ENCODE peak calls at places on chromosomes 2 and 18, in four cellular contexts. K, J, W and X are unnamed samples. For H3K4me1, the result is how much of the 10 kb centered on the place peaks cover.

GRCh38 chr18:48790226-48790863 is 160.4 kb downstream of the SMAD7 start:
- DNase-seq in W (peak), K (peak), J (no peak), X (peak)

GRCh38 chr2:32852821-32853220 is 93.9 kb upstream of the LTBP1 start:
- DNase-seq in W (no peak), K (no peak), J (no peak), X (no peak)

GRCh38 chr2:240431276-240431662 is 4.2 kb upstream of the GPC1 start:
- DNase-seq in W (no peak), J (no peak), K (no peak), X (peak)

GRCh38 chr2:240554767-240555493 is 2.9 kb downstream of the ANKMY1 start:
- DNase-seq in W (no peak), K (no peak), J (no peak), X (no peak)

GRCh38 chr18:72056171-72056570 is 488.0 kb downstream of the CBLN2 start:
- DNase-seq in J (no peak), K (no peak), W (no peak), X (no peak)

GRCh38 chr18:2914185-2914584 is 67.4 kb downstream of the EMILIN2 start:
- DNase-seq in J (no peak), W (no peak), K (no peak), X (no peak)

GRCh38 chr2:231568785-231569435 is 23.8 kb upstream of the TEX44 start:
- DNase-seq in W (no peak), J (no peak), K (no peak), X (no peak)

GRCh38 chr18:75854808-75855207 is 427.3 kb upstream of the SMIM21 start:
- DNase-seq in J (no peak), K (no peak), W (no peak), X (no peak)

GRCh38 chr2:189854956-189855355 is 70.7 kb downstream of the PMS1 start:
- DNase-seq in K (no peak), W (no peak), J (no peak), X (no peak)

GRCh38 chr2:8592736-8593135 is 89.1 kb upstream of the ID2 start:
- DNase-seq in J (peak), K (no peak), W (peak), X (peak)

GRCh38 chr2:152890746-152891145 is 172.3 kb downstream of the ARL6IP6 start:
- DNase-seq in J (no peak), K (no peak), W (no peak), X (no peak)

GRCh38 chr2:98747888-98748287 is 17.0 kb upstream of the MGAT4A start:
- DNase-seq in W (no peak), J (no peak), K (no peak), X (no peak)

GRCh38 chr2:24978661-24979060 is 6.9 kb upstream of the DNAJC27 start:
- DNase-seq in J (peak), K (no peak), W (no peak), X (no peak)

GRCh38 chr2:118686364-118686763 is 161.1 kb downstream of the EN1 start:
- DNase-seq in J (no peak), K (no peak), W (no peak), X (no peak)

GRCh38 chr18:47996091-47996541 is 65.7 kb upstream of the SMAD2 start:
- DNase-seq in J (no peak), K (no peak), W (no peak), X (no peak)

GRCh38 chr2:234676109-234676858 is 179.4 kb upstream of the ARL4C start:
- DNase-seq in K (no peak), J (peak), W (no peak), X (no peak)

GRCh38 chr2:186919272-186919671 is 70.3 kb upstream of the ZSWIM2 start:
- DNase-seq in J (no peak), W (peak), K (peak), X (no peak)

GRCh38 chr2:135820003-135820618 is 16.9 kb downstream of the LCT start:
- DNase-seq in W (no peak), K (no peak), J (no peak), X (no peak)

GRCh38 chr2:196219686-196220085 is 48.3 kb upstream of the STK17B start:
- DNase-seq in W (no peak), J (no peak), K (no peak), X (no peak)

GRCh38 chr2:84959045-84959493 is 11.9 kb upstream of the KCMF1 start:
- DNase-seq in W (peak), K (peak), J (no peak), X (no peak)

GRCh38 chr18:45324081-45324480 is 291.2 kb upstream of the SLC14A2 start:
- DNase-seq in J (no peak), W (no peak), K (no peak), X (no peak)

GRCh38 chr18:76874643-76875389 is 52.5 kb downstream of the ZNF236 start:
- DNase-seq in K (no peak), J (no peak), W (peak), X (no peak)

GRCh38 chr18:22250591-22250996 is 81.2 kb downstream of the GATA6 start:
- DNase-seq in K (no peak), J (no peak), W (peak), X (peak)

GRCh38 chr2:170818294-170819104 is 1.8 kb downstream of the GAD1 start:
- DNase-seq in J (no peak), K (no peak), W (no peak), X (no peak)

GRCh38 chr2:170817999-170818293 is 1.3 kb downstream of the GAD1 start:
- DNase-seq in J (no peak), K (no peak), W (no peak), X (no peak)

GRCh38 chr2:170821631-170822291 is 5.1 kb downstream of the GAD1 start:
- DNase-seq in W (no peak), J (no peak), K (no peak), X (no peak)

GRCh38 chr2:170820647-170821630 is 4.3 kb downstream of the GAD1 start:
- DNase-seq in W (no peak), J (no peak), K (no peak), X (no peak)

GRCh38 chr2:170819941-170820646 is 3.4 kb downstream of the GAD1 start:
- DNase-seq in K (no peak), J (no peak), W (no peak), X (no peak)
- H3K4me1 ChIP-seq in K (under half), J (under half), W (under half), X (half or more)

DNA sequence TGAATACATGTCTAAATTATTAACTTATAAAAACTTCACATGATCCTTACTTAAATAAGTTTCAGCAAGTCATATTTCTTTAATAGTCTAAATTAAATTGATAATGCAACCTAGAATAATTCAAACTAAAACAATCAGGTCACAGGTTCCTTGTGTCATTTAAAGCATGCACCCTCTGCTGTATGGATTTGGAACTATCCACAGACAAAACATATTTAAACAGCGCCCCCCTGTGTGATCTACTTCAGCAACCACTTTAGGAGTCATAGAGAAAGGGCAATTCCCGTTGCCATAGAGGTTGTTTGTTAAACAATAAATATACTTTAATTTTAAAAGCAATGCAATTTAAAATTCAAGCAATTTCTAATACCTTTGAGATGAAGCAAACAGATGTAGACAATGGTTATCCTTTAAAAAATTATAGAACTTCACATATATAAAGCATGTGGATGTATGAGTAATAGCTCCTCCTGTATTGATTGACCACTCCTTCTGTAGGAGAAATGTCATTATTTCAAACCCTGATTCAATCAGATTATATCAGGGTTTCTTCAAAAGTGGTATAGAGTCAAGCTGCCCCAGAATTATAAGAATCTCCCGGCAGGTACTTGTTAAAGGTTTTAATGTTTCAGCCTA is 21.2 kb downstream of the GRB14 start:
- DNase-seq in J (peak), K (peak), W (peak), X (peak)
- TF ChIP-seq POLR2AphosphoS5 in J (no peak), K (no peak), W (no peak), X (no peak)

GRCh38 chr2:171702781-171703556 is 15.7 kb downstream of the DYNC1I2 start:
- DNase-seq in K (peak), J (no peak), W (no peak), X (no peak)
- H3K4me1 ChIP-seq in K (under half), J (under half), W (under half), X (under half)

GRCh38 chr2:56244911-56245530 is 61.2 kb downstream of the CCDC85A start:
- DNase-seq in W (no peak), J (no peak), K (no peak), X (no peak)

GRCh38 chr2:56239030-56239429 is 55.2 kb downstream of the CCDC85A start:
- DNase-seq in K (no peak), J (no peak), W (no peak), X (no peak)

GRCh38 chr2:56234241-56234640 is 50.5 kb downstream of the CCDC85A start:
- DNase-seq in W (no peak), J (no peak), K (no peak), X (no peak)

GRCh38 chr2:56240210-56240609 is 56.4 kb downstream of the CCDC85A start:
- DNase-seq in K (no peak), W (no peak), J (no peak), X (no peak)

DNA sequence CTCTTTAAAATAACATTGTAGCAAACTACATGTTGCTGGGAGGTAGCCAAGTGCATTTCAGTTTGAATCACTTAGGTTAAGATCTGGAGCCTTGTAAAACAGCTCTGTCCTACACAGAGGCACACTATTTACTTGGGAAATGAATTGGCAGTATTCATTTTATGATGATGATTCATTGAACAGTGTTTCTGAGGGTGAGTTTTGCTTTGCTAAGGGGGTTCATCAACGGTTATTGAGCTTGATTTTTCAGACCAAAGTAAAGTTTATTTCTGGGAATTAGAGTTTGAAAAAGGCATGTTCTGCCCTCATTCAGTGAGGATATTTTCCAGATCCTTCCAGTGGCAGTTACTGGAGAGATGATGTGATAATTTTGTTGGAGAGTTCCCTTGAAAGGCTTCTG is 55.6 kb downstream of the CCDC85A start:
- DNase-seq in J (no peak), W (no peak), K (peak), X (no peak)
- TF ChIP-seq POLR2AphosphoS5 in J (no peak), W (no peak), K (no peak), X (no peak)

GRCh38 chr2:43452318-43452731 is 143.5 kb downstream of the THADA start:
- DNase-seq in K (peak), W (no peak), J (no peak), X (no peak)

GRCh38 chr2:43455735-43456642 is 139.8 kb downstream of the THADA start:
- DNase-seq in J (peak), K (peak), W (no peak), X (no peak)

GRCh38 chr2:43455296-43455695 is 140.5 kb downstream of the THADA start:
- DNase-seq in W (no peak), K (no peak), J (no peak), X (no peak)

GRCh38 chr2:43453771-43454170 is 142.1 kb downstream of the THADA start:
- DNase-seq in J (no peak), W (no peak), K (no peak), X (no peak)

DNA sequence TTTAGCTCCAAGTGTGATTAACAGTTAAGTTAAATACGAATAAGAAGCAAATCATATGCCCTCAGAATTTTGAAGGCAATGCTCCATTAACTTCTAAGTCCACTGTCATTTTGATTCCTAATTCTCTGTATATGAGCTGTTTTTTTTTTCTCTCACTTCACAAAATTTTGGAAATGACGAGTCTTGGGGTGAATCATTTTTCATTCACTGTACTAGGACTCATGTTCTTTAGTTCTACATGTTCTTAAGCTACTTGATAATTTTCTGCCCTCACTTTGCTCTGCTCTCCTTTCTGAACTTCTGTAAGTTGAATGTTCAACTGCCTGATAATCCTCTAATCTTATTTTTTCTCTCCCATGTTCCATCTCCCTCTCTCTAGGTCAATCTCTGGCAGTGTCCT is 141.0 kb downstream of the THADA start:
- DNase-seq in W (no peak), K (peak), J (no peak), X (no peak)
- H3K4me1 ChIP-seq in W (half or more), K (half or more), J (half or more), X (under half)

GRCh38 chr18:13464432-13465125 is 246.0 kb downstream of the LDLRAD4 start:
- DNase-seq in K (peak), W (no peak), J (no peak), X (peak)
- TF ChIP-seq POLR2AphosphoS5 in K (peak), W (no peak), J (no peak), X (peak)